ENCODE peak calls at places on chromosomes 2 and 18, in four cellular contexts. One of them, this sample, is unnamed.

GRCh38 chr2:128315829-128316776 is 2.6 kb downstream of the HS6ST1 start:
- DNase-seq in brain microvascular endothelial cell: no peak
- DNase-seq in right lobe of liver: no peak
- DNase-seq in AG04450: no peak
- DNase-seq in this sample: no peak

GRCh38 chr2:190791983-190792575 is 88.5 kb upstream of the GLS start:
- DNase-seq in right lobe of liver: no peak
- DNase-seq in brain microvascular endothelial cell: no peak
- DNase-seq in AG04450: no peak
- DNase-seq in this sample: no peak

GRCh38 chr2:208360259-208361076 is 46.1 kb upstream of the PTH2R start:
- DNase-seq in AG04450: no peak
- DNase-seq in right lobe of liver: peak
- DNase-seq in brain microvascular endothelial cell: no peak
- DNase-seq in this sample: no peak

GRCh38 chr2:30234180-30234971 is 3.0 kb downstream of the LBH start:
- DNase-seq in AG04450: peak
- DNase-seq in right lobe of liver: no peak
- DNase-seq in brain microvascular endothelial cell: peak
- DNase-seq in this sample: peak

GRCh38 chr2:226030369-226031077 is 631.0 kb downstream of the NYAP2 start:
- DNase-seq in AG04450: no peak
- DNase-seq in brain microvascular endothelial cell: no peak
- DNase-seq in right lobe of liver: no peak
- DNase-seq in this sample: no peak

GRCh38 chr2:234026111-234026510 is 24.4 kb upstream of the SPP2 start:
- DNase-seq in AG04450: no peak
- DNase-seq in right lobe of liver: no peak
- DNase-seq in brain microvascular endothelial cell: peak
- DNase-seq in this sample: no peak

GRCh38 chr2:224442092-224442999 is 40.4 kb upstream of the FAM124B start:
- DNase-seq in brain microvascular endothelial cell: no peak
- DNase-seq in right lobe of liver: peak
- DNase-seq in AG04450: no peak
- DNase-seq in this sample: no peak

GRCh38 chr2:237496428-237496827 is 9.4 kb downstream of the MLPH start:
- DNase-seq in AG04450: no peak
- DNase-seq in brain microvascular endothelial cell: no peak
- DNase-seq in right lobe of liver: no peak
- DNase-seq in this sample: no peak

GRCh38 chr2:97546711-97547110 is 43.0 kb downstream of the ANKRD36B start:
- DNase-seq in AG04450: no peak
- DNase-seq in brain microvascular endothelial cell: no peak
- DNase-seq in right lobe of liver: no peak
- DNase-seq in this sample: no peak

GRCh38 chr18:7926526-7926925 is 359.4 kb downstream of the PTPRM start:
- DNase-seq in brain microvascular endothelial cell: no peak
- DNase-seq in right lobe of liver: no peak
- DNase-seq in AG04450: no peak
- DNase-seq in this sample: peak

GRCh38 chr2:15797231-15797945 is 143.0 kb upstream of the MYCN start:
- DNase-seq in brain microvascular endothelial cell: no peak
- DNase-seq in AG04450: no peak
- DNase-seq in right lobe of liver: no peak
- DNase-seq in this sample: peak

GRCh38 chr2:238380785-238381184 is 45.9 kb upstream of the ASB1 start:
- DNase-seq in brain microvascular endothelial cell: no peak
- DNase-seq in AG04450: peak
- DNase-seq in right lobe of liver: no peak
- DNase-seq in this sample: peak

GRCh38 chr18:76621184-76621583 is 126.1 kb upstream of the ZNF516 start:
- DNase-seq in brain microvascular endothelial cell: no peak
- DNase-seq in right lobe of liver: no peak
- DNase-seq in AG04450: no peak
- DNase-seq in this sample: no peak

GRCh38 chr2:55161295-55162210 is 70.5 kb downstream of the CLHC1 start:
- DNase-seq in right lobe of liver: no peak
- DNase-seq in AG04450: no peak
- DNase-seq in brain microvascular endothelial cell: no peak
- DNase-seq in this sample: peak

GRCh38 chr2:22143840-22144239 is 1020.1 kb downstream of the TDRD15 start:
- DNase-seq in AG04450: no peak
- DNase-seq in brain microvascular endothelial cell: no peak
- DNase-seq in right lobe of liver: no peak
- DNase-seq in this sample: no peak

GRCh38 chr2:168935810-168936581 is 34.9 kb downstream of the G6PC2 start:
- DNase-seq in right lobe of liver: no peak
- DNase-seq in AG04450: no peak
- DNase-seq in brain microvascular endothelial cell: peak
- DNase-seq in this sample: peak

GRCh38 chr2:60352491-60353405 is 200.7 kb downstream of the BCL11A start:
- DNase-seq in AG04450: no peak
- DNase-seq in right lobe of liver: no peak
- DNase-seq in brain microvascular endothelial cell: no peak
- DNase-seq in this sample: no peak

GRCh38 chr2:8320305-8320704 is 361.6 kb upstream of the ID2 start:
- DNase-seq in brain microvascular endothelial cell: no peak
- DNase-seq in AG04450: no peak
- DNase-seq in right lobe of liver: no peak
- DNase-seq in this sample: no peak

GRCh38 chr2:18117592-18117991 is 239.1 kb downstream of the KCNS3 start:
- DNase-seq in brain microvascular endothelial cell: peak
- DNase-seq in right lobe of liver: no peak
- DNase-seq in AG04450: no peak
- DNase-seq in this sample: peak
- TF ChIP-seq CTCF in brain microvascular endothelial cell: peak
- TF ChIP-seq CTCF in right lobe of liver: peak
- TF ChIP-seq CTCF in AG04450: peak
- TF ChIP-seq CTCF in this sample: peak

GRCh38 chr2:64636105-64636873 is 17.4 kb downstream of the SERTAD2 start:
- DNase-seq in AG04450: no peak
- DNase-seq in brain microvascular endothelial cell: no peak
- DNase-seq in right lobe of liver: no peak
- DNase-seq in this sample: no peak

GRCh38 chr2:64632855-64633819 is 20.6 kb downstream of the SERTAD2 start:
- DNase-seq in brain microvascular endothelial cell: no peak
- DNase-seq in right lobe of liver: no peak
- DNase-seq in AG04450: peak
- DNase-seq in this sample: no peak

GRCh38 chr2:64637000-64637628 is 16.6 kb downstream of the SERTAD2 start:
- DNase-seq in AG04450: no peak
- DNase-seq in brain microvascular endothelial cell: no peak
- DNase-seq in right lobe of liver: no peak
- DNase-seq in this sample: no peak

GRCh38 chr2:64637931-64638330 is 15.8 kb downstream of the SERTAD2 start:
- DNase-seq in right lobe of liver: no peak
- DNase-seq in AG04450: no peak
- DNase-seq in brain microvascular endothelial cell: no peak
- DNase-seq in this sample: peak

DNA sequence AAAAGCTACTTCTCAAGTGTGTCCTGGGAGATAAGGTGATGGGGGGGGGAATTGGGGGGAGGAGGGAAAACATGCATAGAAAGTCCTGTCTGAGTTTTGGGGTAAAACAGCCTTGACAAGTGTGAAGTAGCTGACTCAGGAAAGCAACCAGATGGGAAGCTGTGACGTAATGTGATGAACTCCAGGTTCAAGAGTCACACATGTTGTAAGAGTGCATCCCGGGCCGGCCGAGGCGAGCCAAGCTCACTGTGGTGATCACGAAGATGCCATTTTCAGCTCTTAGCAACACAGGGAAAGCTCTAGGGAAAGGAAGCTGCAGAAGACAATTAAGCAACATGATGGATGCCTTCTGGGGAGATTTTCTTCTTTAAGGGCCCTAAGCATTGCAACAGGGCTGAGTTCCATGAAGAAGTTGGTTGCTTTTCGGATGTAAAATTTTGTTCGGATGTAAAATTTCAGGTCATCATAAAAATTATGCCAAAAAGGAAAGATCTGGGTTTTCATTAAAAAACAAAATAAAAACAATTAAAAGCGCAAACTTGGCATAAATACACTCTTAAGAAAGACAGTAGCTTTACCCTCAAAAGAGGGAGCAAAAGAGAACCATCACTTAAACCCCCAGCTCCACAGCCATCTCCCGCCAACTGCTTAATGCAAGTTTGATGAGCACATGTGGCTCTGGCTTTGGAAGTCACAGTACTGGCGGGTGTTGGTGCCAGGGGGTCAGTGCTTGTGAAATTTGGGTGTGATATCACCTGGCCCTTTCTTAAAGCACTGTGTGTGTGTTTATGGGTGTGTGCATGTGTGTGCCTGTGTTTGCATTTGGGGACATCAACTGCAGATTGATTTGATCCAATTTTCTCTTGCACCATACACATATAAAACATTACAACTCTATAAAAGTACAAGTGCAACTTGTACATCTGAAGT is 19.1 kb downstream of the SERTAD2 start:
- DNase-seq in right lobe of liver: no peak
- DNase-seq in AG04450: no peak
- DNase-seq in brain microvascular endothelial cell: no peak
- DNase-seq in this sample: no peak
- TF ChIP-seq CTCF in right lobe of liver: no peak
- TF ChIP-seq CTCF in AG04450: no peak
- TF ChIP-seq CTCF in brain microvascular endothelial cell: no peak
- TF ChIP-seq CTCF in this sample: no peak

DNA sequence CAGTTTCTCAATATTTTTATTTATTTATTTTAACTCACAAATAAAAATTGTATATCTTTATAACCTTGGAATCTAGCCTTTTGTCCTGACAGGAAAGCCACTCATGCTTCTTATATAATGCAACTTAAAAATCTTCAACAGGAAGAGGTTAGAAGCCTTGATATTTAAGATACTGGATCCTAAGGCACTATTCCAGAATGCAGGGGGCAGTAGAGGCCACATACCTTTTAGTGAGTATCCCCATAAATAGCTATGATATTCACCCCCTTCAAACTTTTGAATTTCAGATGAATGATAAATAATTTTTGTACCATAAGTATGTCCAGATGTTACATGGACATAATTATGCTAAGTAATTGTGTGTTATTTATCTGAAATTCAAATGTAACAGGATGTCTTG is 592.7 kb upstream of the VRK2 start:
- DNase-seq in right lobe of liver: no peak
- DNase-seq in AG04450: no peak
- DNase-seq in brain microvascular endothelial cell: no peak
- DNase-seq in this sample: peak
- TF ChIP-seq CTCF in right lobe of liver: no peak
- TF ChIP-seq CTCF in AG04450: no peak
- TF ChIP-seq CTCF in brain microvascular endothelial cell: peak
- TF ChIP-seq CTCF in this sample: peak

DNA sequence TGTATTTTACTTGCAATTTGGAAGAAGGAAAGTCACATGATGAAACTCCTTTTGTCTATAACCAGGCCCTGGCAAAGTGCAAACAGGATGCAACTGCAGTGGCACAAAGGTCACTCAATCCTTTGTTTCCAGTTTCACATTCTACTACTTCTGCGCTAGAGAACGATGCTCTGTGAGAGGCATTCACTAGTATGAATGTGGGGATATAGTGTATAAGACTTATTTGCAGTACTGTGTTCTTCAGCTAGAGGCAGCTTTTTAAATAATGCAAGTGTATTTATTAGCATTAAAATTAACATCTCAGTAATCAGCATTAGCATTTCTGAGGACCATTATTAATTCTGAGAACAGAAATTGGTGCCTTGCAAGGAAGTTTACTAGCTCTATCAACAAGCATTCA is 68.9 kb downstream of the PRPF40A start:
- DNase-seq in brain microvascular endothelial cell: no peak
- DNase-seq in AG04450: no peak
- DNase-seq in right lobe of liver: no peak
- DNase-seq in this sample: no peak
- TF ChIP-seq CTCF in brain microvascular endothelial cell: peak
- TF ChIP-seq CTCF in AG04450: peak
- TF ChIP-seq CTCF in right lobe of liver: no peak
- TF ChIP-seq CTCF in this sample: peak

DNA sequence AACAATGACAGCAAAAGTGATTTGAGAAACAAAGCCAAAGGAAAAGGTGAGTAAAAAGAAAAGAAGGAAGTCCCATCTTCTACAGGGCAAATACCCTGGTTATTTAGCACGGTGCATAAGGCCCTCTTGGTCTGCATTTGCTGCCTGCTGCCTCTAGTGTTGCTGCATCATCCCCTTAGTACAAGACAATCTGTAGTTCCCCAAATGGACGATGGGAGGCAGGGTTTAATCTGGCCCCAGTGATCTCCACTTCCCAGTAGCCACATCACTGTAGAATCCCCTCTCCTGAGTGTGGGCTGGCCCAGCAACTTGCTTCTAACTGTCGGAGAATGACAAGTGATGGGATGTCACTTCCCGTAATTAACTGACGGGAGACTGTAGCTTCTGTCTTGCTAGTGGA is 85.1 kb downstream of the CTAGE1 start:
- DNase-seq in AG04450: no peak
- DNase-seq in brain microvascular endothelial cell: no peak
- DNase-seq in right lobe of liver: no peak
- DNase-seq in this sample: no peak
- TF ChIP-seq CTCF in AG04450: no peak
- TF ChIP-seq CTCF in brain microvascular endothelial cell: peak
- TF ChIP-seq CTCF in right lobe of liver: no peak
- TF ChIP-seq CTCF in this sample: no peak

GRCh38 chr2:66434679-66435548 is at the start of gene MEIS1:
- DNase-seq in brain microvascular endothelial cell: peak
- DNase-seq in AG04450: peak
- DNase-seq in right lobe of liver: peak
- DNase-seq in this sample: peak
- TF ChIP-seq CTCF in brain microvascular endothelial cell: no peak
- TF ChIP-seq CTCF in AG04450: no peak
- TF ChIP-seq CTCF in right lobe of liver: no peak
- TF ChIP-seq CTCF in this sample: no peak

DNA sequence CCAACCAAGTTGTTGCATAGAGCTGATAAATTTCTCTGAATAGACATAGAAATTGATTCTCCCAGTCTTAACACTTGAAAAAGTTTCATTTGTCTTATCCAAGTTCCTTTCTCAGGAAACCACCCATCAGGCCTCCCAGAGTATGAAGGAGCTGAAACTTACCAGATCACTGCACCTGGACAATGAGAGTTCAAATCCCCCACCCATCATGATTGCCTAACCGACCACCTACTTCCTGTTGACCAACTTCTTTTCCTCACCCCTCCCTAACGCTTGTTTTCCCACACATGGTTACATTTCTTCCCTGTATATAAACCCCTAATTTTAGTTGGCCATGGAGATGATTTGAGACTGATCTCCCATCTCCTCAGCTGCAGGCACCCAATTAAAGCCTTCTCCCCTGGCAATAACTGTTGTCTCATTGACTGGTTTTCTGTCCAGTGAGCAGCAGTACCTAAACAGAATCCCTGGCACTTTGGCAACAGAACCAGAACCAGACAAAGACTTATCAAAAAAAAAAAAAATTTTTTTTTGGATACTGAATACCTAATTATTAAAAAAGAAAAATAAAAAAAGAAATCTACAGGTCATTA is 103.0 kb downstream of the SPIRE1 start:
- DNase-seq in brain microvascular endothelial cell: no peak
- DNase-seq in AG04450: no peak
- DNase-seq in right lobe of liver: no peak
- DNase-seq in this sample: no peak
- TF ChIP-seq CTCF in brain microvascular endothelial cell: no peak
- TF ChIP-seq CTCF in AG04450: no peak
- TF ChIP-seq CTCF in right lobe of liver: no peak
- TF ChIP-seq CTCF in this sample: no peak

This sample was measured in MCF 10A.